ENCODE peak calls at places on chromosomes 2 and 18, in eight cellular contexts. N is H9, D is T-helper 22 cell, Q is thoracic aorta, P is upper lobe of right lung, A is neuronal stem cell, Y is A549, F is NCI-H2081. Z is an unnamed sample.

GRCh38 chr2:15937105-15937881 is 3.1 kb upstream of the MYCN start:
- DNase-seq in N (no peak), D (no peak), Q (no peak), P (no peak), A (no peak), Y (no peak), F (no peak), Z (no peak)

GRCh38 chr18:76578571-76579300 is 83.7 kb upstream of the ZNF516 start:
- DNase-seq in N (no peak), D (no peak), Q (no peak), P (no peak), A (no peak), Y (no peak), F (no peak), Z (no peak)

GRCh38 chr2:231928901-231929725 is 2.9 kb upstream of the NPPC start:
- DNase-seq in N (no peak), D (no peak), Q (no peak), P (no peak), A (no peak), Y (no peak), F (no peak), Z (no peak)

GRCh38 chr2:113173563-113174368 is at the start of gene PSD4:
- DNase-seq in N (no peak), D (peak), Q (no peak), P (peak), A (no peak), Y (no peak), F (no peak), Z (no peak)

GRCh38 chr2:101339236-101339865 is 30.9 kb upstream of the RNF149 start:
- DNase-seq in N (no peak), D (no peak), Q (no peak), P (no peak), A (no peak), Y (no peak), F (no peak), Z (no peak)

GRCh38 chr2:223122706-223123265 is 70.8 kb downstream of the KCNE4 start:
- DNase-seq in N (no peak), D (no peak), Q (no peak), P (no peak), A (no peak), Y (no peak), F (peak), Z (no peak)

GRCh38 chr18:58893388-58894099 is 28.9 kb downstream of the ZNF532 start:
- DNase-seq in N (no peak), D (no peak), Q (no peak), P (no peak), A (no peak), Y (no peak), F (no peak), Z (no peak)

GRCh38 chr2:149068996-149069888 is 30.7 kb downstream of the LYPD6B start:
- DNase-seq in N (no peak), D (peak), Q (no peak), P (no peak), A (no peak), Y (no peak), F (no peak), Z (no peak)

GRCh38 chr2:56648802-56649201 is 465.0 kb downstream of the CCDC85A start:
- DNase-seq in N (no peak), D (no peak), Q (no peak), P (no peak), A (no peak), Y (no peak), F (no peak), Z (no peak)

GRCh38 chr2:237440819-237441281 is 26.9 kb upstream of the COL6A3 start:
- DNase-seq in N (no peak), D (no peak), Q (no peak), P (no peak), A (no peak), Y (no peak), F (no peak), Z (no peak)

GRCh38 chr2:174335605-174336402 is 1.1 kb downstream of the SP9 start:
- DNase-seq in N (peak), D (no peak), Q (no peak), P (no peak), A (peak), Y (peak), F (peak), Z (no peak)

GRCh38 chr2:170492010-170492409 is 223.1 kb upstream of the SP5 start:
- DNase-seq in N (no peak), D (no peak), Q (no peak), P (no peak), A (no peak), Y (no peak), F (no peak), Z (no peak)

GRCh38 chr2:66464930-66465637 is 30.2 kb downstream of the MEIS1 start:
- DNase-seq in N (no peak), D (no peak), Q (no peak), P (no peak), A (no peak), Y (no peak), F (no peak), Z (no peak)

GRCh38 chr2:197994751-197995150 is 190.4 kb downstream of the PLCL1 start:
- DNase-seq in N (no peak), D (no peak), Q (no peak), P (no peak), A (no peak), Y (no peak), F (no peak), Z (no peak)

GRCh38 chr2:74919827-74920226 is 38.6 kb upstream of the POLE4 start:
- DNase-seq in N (peak), D (peak), Q (no peak), P (peak), A (peak), Y (peak), F (peak), Z (no peak)

GRCh38 chr2:18959952-18960717 is 370.8 kb upstream of the NT5C1B start:
- DNase-seq in N (no peak), D (no peak), Q (no peak), P (no peak), A (no peak), Y (no peak), F (no peak), Z (no peak)

GRCh38 chr2:191797937-191798873 is 48.7 kb downstream of the CAVIN2 start:
- DNase-seq in N (no peak), D (no peak), Q (no peak), P (no peak), A (no peak), Y (no peak), F (peak), Z (no peak)

GRCh38 chr18:62045316-62045715 is 141.5 kb downstream of the PIGN start:
- DNase-seq in N (no peak), D (no peak), Q (no peak), P (no peak), A (no peak), Y (no peak), F (peak), Z (no peak)

GRCh38 chr2:67322361-67323001 is 74.7 kb upstream of the ETAA1 start:
- DNase-seq in N (peak), D (no peak), Q (peak), P (no peak), A (peak), Y (peak), F (peak), Z (peak)

GRCh38 chr18:64615047-64615446 is 466.2 kb upstream of the LINC00305 start:
- DNase-seq in N (no peak), D (no peak), Q (no peak), P (no peak), A (no peak), Y (no peak), F (no peak), Z (no peak)

GRCh38 chr18:70188113-70188512 is 17.4 kb downstream of the RTTN start:
- DNase-seq in N (no peak), D (no peak), Q (no peak), P (no peak), A (no peak), Y (no peak), F (no peak), Z (no peak)

GRCh38 chr2:219266232-219266631 is 12.5 kb upstream of the TUBA4A start:
- DNase-seq in N (no peak), D (no peak), Q (no peak), P (peak), A (no peak), Y (no peak), F (no peak), Z (no peak)

GRCh38 chr18:27577265-27577664 is 392.2 kb upstream of the CHST9 start:
- DNase-seq in N (no peak), D (no peak), Q (no peak), P (no peak), A (no peak), Y (no peak), F (no peak), Z (no peak)

GRCh38 chr2:75525434-75526308 is 35.1 kb downstream of the EVA1A start:
- DNase-seq in N (no peak), D (no peak), Q (no peak), P (no peak), A (no peak), Y (no peak), F (no peak), Z (no peak)

GRCh38 chr2:15223887-15224286 is 337.2 kb downstream of the NBAS start:
- DNase-seq in N (no peak), D (no peak), Q (no peak), P (no peak), A (no peak), Y (peak), F (no peak), Z (no peak)

GRCh38 chr2:182649316-182649715 is 66.7 kb upstream of the DNAJC10 start:
- DNase-seq in N (peak), D (no peak), Q (no peak), P (no peak), A (peak), Y (peak), F (peak), Z (no peak)

GRCh38 chr2:240250985-240251847 is 110.8 kb upstream of the OTOS start:
- DNase-seq in N (peak), D (no peak), Q (peak), P (peak), A (peak), Y (peak), F (no peak), Z (peak)

GRCh38 chr2:233832869-233833812 is 21.2 kb downstream of the HJURP start:
- DNase-seq in N (peak), D (no peak), Q (no peak), P (peak), A (peak), Y (peak), F (peak), Z (no peak)

GRCh38 chr2:19901201-19901457 is 654 bp downstream of the TTC32 start:
- DNase-seq in N (no peak), D (no peak), Q (no peak), P (no peak), A (no peak), Y (no peak), F (no peak), Z (no peak)

GRCh38 chr2:83971547-83971946 is 487.5 kb downstream of the SUCLG1 start:
- DNase-seq in N (no peak), D (no peak), Q (no peak), P (no peak), A (no peak), Y (no peak), F (no peak), Z (no peak)

GRCh38 chr2:54240515-54241219 is 15.4 kb downstream of the TSPYL6 start:
- DNase-seq in N (no peak), D (no peak), Q (no peak), P (no peak), A (no peak), Y (no peak), F (no peak), Z (no peak)

Z was measured in GOT3.